ENCODE peak calls at places on chromosome 14, in six cellular contexts. B, D, Z, H, K and W are unnamed samples.

GRCh38 chr14:61774861-61775260 is 12.6 kb downstream of the SNAPC1 start:
- DNase-seq in Z (no peak), H (no peak), B (no peak), D (no peak), K (no peak), W (no peak)

GRCh38 chr14:100320157-100320856 is 2.8 kb upstream of the SLC25A47 start:
- DNase-seq in H (no peak), K (no peak), Z (peak; percentile 84), D (no peak), B (no peak), W (no peak)

GRCh38 chr14:94305620-94306019 is 12.6 kb upstream of the SERPINA10 start:
- DNase-seq in K (no peak), Z (no peak), D (no peak), B (no peak), H (no peak), W (no peak)

GRCh38 chr14:86153480-86153879 is 623.5 kb downstream of the FLRT2 start:
- DNase-seq in D (no peak), Z (no peak), H (no peak), B (no peak), K (no peak), W (no peak)

GRCh38 chr14:75242546-75243273 is 35.9 kb upstream of the FOS start:
- DNase-seq in B (no peak), K (no peak), Z (peak; percentile 92), H (no peak), D (peak; percentile 75), W (no peak)

GRCh38 chr14:30971586-30971985 is 53.9 kb upstream of the AP4S1 start:
- DNase-seq in Z (no peak), D (no peak), K (no peak), B (no peak), H (no peak), W (no peak)

GRCh38 chr14:104100171-104101085 is 14.9 kb downstream of the ASPG start:
- DNase-seq in D (no peak), Z (peak; percentile 59), K (peak; percentile 60), H (no peak), B (no peak), W (no peak)

GRCh38 chr14:102511538-102511937 is 2.0 kb upstream of the ANKRD9 start:
- DNase-seq in Z (no peak), B (no peak), H (no peak), D (no peak), K (no peak), W (no peak)

GRCh38 chr14:71538949-71539659 is 393.1 kb upstream of the RGS6 start:
- DNase-seq in H (no peak), D (no peak), Z (no peak), B (no peak), K (no peak), W (no peak)

GRCh38 chr14:85991156-85991555 is 461.2 kb downstream of the FLRT2 start:
- DNase-seq in D (no peak), B (no peak), Z (peak; percentile 12), H (no peak), K (no peak), W (no peak)